ENCODE peak calls at places on chromosome 2, in nine cellular contexts. One of them, this sample, is unnamed. For H3K36me3 and H3K4me1, the result is how much of the 10 kb centered on the place peaks cover.

GRCh38 chr2:191626497-191627151 is 51.3 kb upstream of the NABP1 start:
- DNase-seq in effector memory CD4-positive, alpha-beta T cell: no peak
- DNase-seq in CD8-positive, alpha-beta T cell: no peak
- DNase-seq in cardiac muscle cell: no peak
- DNase-seq in esophagus muscularis mucosa: no peak
- DNase-seq in aorta: no peak
- DNase-seq in CD8-positive, alpha-beta memory T cell: no peak
- DNase-seq in adipocyte: peak
- DNase-seq in suprapubic skin: no peak
- DNase-seq in this sample: no peak

GRCh38 chr2:176999331-176999730 is 213.3 kb upstream of the HNRNPA3 start:
- DNase-seq in effector memory CD4-positive, alpha-beta T cell: no peak
- DNase-seq in cardiac muscle cell: no peak
- DNase-seq in adipocyte: peak
- DNase-seq in esophagus muscularis mucosa: no peak
- DNase-seq in aorta: no peak
- DNase-seq in suprapubic skin: no peak
- DNase-seq in CD8-positive, alpha-beta T cell: no peak
- DNase-seq in CD8-positive, alpha-beta memory T cell: no peak
- DNase-seq in this sample: no peak

GRCh38 chr2:47346-48218 is 1.3 kb upstream of the FAM110C start:
- DNase-seq in CD8-positive, alpha-beta memory T cell: no peak
- DNase-seq in cardiac muscle cell: no peak
- DNase-seq in adipocyte: no peak
- DNase-seq in suprapubic skin: no peak
- DNase-seq in aorta: no peak
- DNase-seq in CD8-positive, alpha-beta T cell: no peak
- DNase-seq in esophagus muscularis mucosa: no peak
- DNase-seq in effector memory CD4-positive, alpha-beta T cell: no peak
- DNase-seq in this sample: no peak

GRCh38 chr2:240210198-240210965 is 69.9 kb upstream of the OTOS start:
- DNase-seq in aorta: peak
- DNase-seq in suprapubic skin: peak
- DNase-seq in cardiac muscle cell: no peak
- DNase-seq in adipocyte: no peak
- DNase-seq in effector memory CD4-positive, alpha-beta T cell: no peak
- DNase-seq in CD8-positive, alpha-beta T cell: no peak
- DNase-seq in CD8-positive, alpha-beta memory T cell: no peak
- DNase-seq in esophagus muscularis mucosa: no peak
- DNase-seq in this sample: no peak

GRCh38 chr2:232183279-232183678 is 195.3 kb upstream of the ALPP start:
- DNase-seq in CD8-positive, alpha-beta T cell: no peak
- DNase-seq in CD8-positive, alpha-beta memory T cell: no peak
- DNase-seq in effector memory CD4-positive, alpha-beta T cell: no peak
- DNase-seq in esophagus muscularis mucosa: no peak
- DNase-seq in aorta: no peak
- DNase-seq in suprapubic skin: no peak
- DNase-seq in cardiac muscle cell: no peak
- DNase-seq in adipocyte: no peak
- DNase-seq in this sample: no peak

GRCh38 chr2:27690052-27690451 is 26.4 kb downstream of the SLC4A1AP start:
- DNase-seq in aorta: no peak
- DNase-seq in CD8-positive, alpha-beta memory T cell: no peak
- DNase-seq in esophagus muscularis mucosa: no peak
- DNase-seq in CD8-positive, alpha-beta T cell: no peak
- DNase-seq in effector memory CD4-positive, alpha-beta T cell: no peak
- DNase-seq in cardiac muscle cell: no peak
- DNase-seq in suprapubic skin: no peak
- DNase-seq in adipocyte: no peak
- DNase-seq in this sample: no peak

GRCh38 chr2:78750219-78750618 is 275.3 kb upstream of the REG3G start:
- DNase-seq in aorta: no peak
- DNase-seq in cardiac muscle cell: no peak
- DNase-seq in esophagus muscularis mucosa: no peak
- DNase-seq in adipocyte: no peak
- DNase-seq in suprapubic skin: no peak
- DNase-seq in CD8-positive, alpha-beta memory T cell: no peak
- DNase-seq in CD8-positive, alpha-beta T cell: no peak
- DNase-seq in effector memory CD4-positive, alpha-beta T cell: no peak
- DNase-seq in this sample: no peak

GRCh38 chr2:23363831-23364230 is 21.1 kb upstream of the KLHL29 start:
- DNase-seq in suprapubic skin: no peak
- DNase-seq in adipocyte: peak
- DNase-seq in effector memory CD4-positive, alpha-beta T cell: no peak
- DNase-seq in cardiac muscle cell: no peak
- DNase-seq in CD8-positive, alpha-beta memory T cell: no peak
- DNase-seq in CD8-positive, alpha-beta T cell: no peak
- DNase-seq in esophagus muscularis mucosa: no peak
- DNase-seq in aorta: no peak
- DNase-seq in this sample: no peak

GRCh38 chr2:226794077-226794670 is 5.4 kb downstream of the IRS1 start:
- DNase-seq in CD8-positive, alpha-beta T cell: no peak
- DNase-seq in suprapubic skin: no peak
- DNase-seq in cardiac muscle cell: no peak
- DNase-seq in CD8-positive, alpha-beta memory T cell: no peak
- DNase-seq in adipocyte: peak
- DNase-seq in aorta: no peak
- DNase-seq in esophagus muscularis mucosa: no peak
- DNase-seq in effector memory CD4-positive, alpha-beta T cell: no peak
- DNase-seq in this sample: no peak
- H3K36me3 ChIP-seq in CD8-positive, alpha-beta T cell: under half
- H3K36me3 ChIP-seq in suprapubic skin: under half
- H3K36me3 ChIP-seq in cardiac muscle cell: under half
- H3K36me3 ChIP-seq in CD8-positive, alpha-beta memory T cell: under half
- H3K36me3 ChIP-seq in adipocyte: under half
- H3K36me3 ChIP-seq in aorta: under half
- H3K36me3 ChIP-seq in esophagus muscularis mucosa: under half
- H3K36me3 ChIP-seq in effector memory CD4-positive, alpha-beta T cell: under half
- H3K36me3 ChIP-seq in this sample: under half

GRCh38 chr2:9250091-9250490 is 43.5 kb downstream of the ASAP2 start:
- DNase-seq in adipocyte: no peak
- DNase-seq in cardiac muscle cell: no peak
- DNase-seq in effector memory CD4-positive, alpha-beta T cell: no peak
- DNase-seq in aorta: no peak
- DNase-seq in CD8-positive, alpha-beta T cell: no peak
- DNase-seq in esophagus muscularis mucosa: no peak
- DNase-seq in CD8-positive, alpha-beta memory T cell: no peak
- DNase-seq in suprapubic skin: no peak
- DNase-seq in this sample: no peak

GRCh38 chr2:9249036-9249800 is 42.6 kb downstream of the ASAP2 start:
- DNase-seq in CD8-positive, alpha-beta T cell: no peak
- DNase-seq in suprapubic skin: no peak
- DNase-seq in effector memory CD4-positive, alpha-beta T cell: no peak
- DNase-seq in CD8-positive, alpha-beta memory T cell: no peak
- DNase-seq in cardiac muscle cell: no peak
- DNase-seq in esophagus muscularis mucosa: no peak
- DNase-seq in aorta: no peak
- DNase-seq in adipocyte: peak
- DNase-seq in this sample: no peak

GRCh38 chr2:9250498-9251153 is 44.0 kb downstream of the ASAP2 start:
- DNase-seq in aorta: no peak
- DNase-seq in cardiac muscle cell: no peak
- DNase-seq in CD8-positive, alpha-beta memory T cell: no peak
- DNase-seq in suprapubic skin: no peak
- DNase-seq in adipocyte: no peak
- DNase-seq in CD8-positive, alpha-beta T cell: no peak
- DNase-seq in esophagus muscularis mucosa: no peak
- DNase-seq in effector memory CD4-positive, alpha-beta T cell: no peak
- DNase-seq in this sample: no peak

GRCh38 chr2:9251154-9252001 is 44.8 kb downstream of the ASAP2 start:
- DNase-seq in suprapubic skin: peak
- DNase-seq in esophagus muscularis mucosa: peak
- DNase-seq in cardiac muscle cell: no peak
- DNase-seq in CD8-positive, alpha-beta T cell: no peak
- DNase-seq in adipocyte: peak
- DNase-seq in effector memory CD4-positive, alpha-beta T cell: no peak
- DNase-seq in CD8-positive, alpha-beta memory T cell: no peak
- DNase-seq in aorta: no peak
- DNase-seq in this sample: no peak

DNA sequence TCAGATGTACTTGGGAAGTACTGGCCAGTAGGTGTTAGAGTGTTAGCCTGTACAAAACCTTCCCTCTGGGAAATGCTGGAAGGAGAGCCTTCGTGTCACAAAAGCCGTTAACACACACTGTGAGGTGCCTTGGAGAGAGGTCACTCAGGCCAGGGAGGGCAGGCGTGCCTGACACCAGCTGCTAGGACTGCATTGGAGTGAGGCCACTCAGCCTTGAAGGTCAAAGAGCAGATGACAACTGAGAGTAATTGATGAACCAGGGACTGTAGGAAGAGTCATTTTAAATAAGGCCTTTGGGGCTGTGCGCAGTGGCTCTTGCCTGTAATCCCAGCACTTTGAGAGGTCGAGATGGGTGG is 45.4 kb downstream of the ASAP2 start:
- DNase-seq in esophagus muscularis mucosa: no peak
- DNase-seq in CD8-positive, alpha-beta memory T cell: no peak
- DNase-seq in cardiac muscle cell: no peak
- DNase-seq in CD8-positive, alpha-beta T cell: no peak
- DNase-seq in suprapubic skin: no peak
- DNase-seq in adipocyte: no peak
- DNase-seq in aorta: no peak
- DNase-seq in effector memory CD4-positive, alpha-beta T cell: no peak
- DNase-seq in this sample: no peak
- H3K4me1 ChIP-seq in esophagus muscularis mucosa: half or more
- H3K4me1 ChIP-seq in CD8-positive, alpha-beta memory T cell: under half
- H3K4me1 ChIP-seq in cardiac muscle cell: under half
- H3K4me1 ChIP-seq in CD8-positive, alpha-beta T cell: under half
- H3K4me1 ChIP-seq in suprapubic skin: half or more
- H3K4me1 ChIP-seq in adipocyte: half or more
- H3K4me1 ChIP-seq in aorta: under half
- H3K4me1 ChIP-seq in effector memory CD4-positive, alpha-beta T cell: under half
- H3K4me1 ChIP-seq in this sample: under half

GRCh38 chr2:241759091-241759807 is 17.4 kb upstream of the GAL3ST2 start:
- DNase-seq in esophagus muscularis mucosa: no peak
- DNase-seq in CD8-positive, alpha-beta T cell: no peak
- DNase-seq in adipocyte: no peak
- DNase-seq in cardiac muscle cell: no peak
- DNase-seq in CD8-positive, alpha-beta memory T cell: no peak
- DNase-seq in effector memory CD4-positive, alpha-beta T cell: no peak
- DNase-seq in suprapubic skin: no peak
- DNase-seq in aorta: peak
- DNase-seq in this sample: no peak

GRCh38 chr2:241762321-241762932 is 14.2 kb upstream of the GAL3ST2 start:
- DNase-seq in suprapubic skin: no peak
- DNase-seq in CD8-positive, alpha-beta memory T cell: no peak
- DNase-seq in effector memory CD4-positive, alpha-beta T cell: no peak
- DNase-seq in aorta: no peak
- DNase-seq in CD8-positive, alpha-beta T cell: no peak
- DNase-seq in cardiac muscle cell: no peak
- DNase-seq in adipocyte: no peak
- DNase-seq in esophagus muscularis mucosa: no peak
- DNase-seq in this sample: no peak

GRCh38 chr2:241763551-241764271 is 12.9 kb upstream of the GAL3ST2 start:
- DNase-seq in cardiac muscle cell: no peak
- DNase-seq in adipocyte: no peak
- DNase-seq in CD8-positive, alpha-beta T cell: no peak
- DNase-seq in CD8-positive, alpha-beta memory T cell: peak
- DNase-seq in aorta: peak
- DNase-seq in effector memory CD4-positive, alpha-beta T cell: no peak
- DNase-seq in suprapubic skin: no peak
- DNase-seq in esophagus muscularis mucosa: no peak
- DNase-seq in this sample: no peak

GRCh38 chr2:241762933-241763369 is 13.7 kb upstream of the GAL3ST2 start:
- DNase-seq in effector memory CD4-positive, alpha-beta T cell: peak
- DNase-seq in adipocyte: no peak
- DNase-seq in cardiac muscle cell: no peak
- DNase-seq in suprapubic skin: no peak
- DNase-seq in aorta: peak
- DNase-seq in esophagus muscularis mucosa: no peak
- DNase-seq in CD8-positive, alpha-beta T cell: peak
- DNase-seq in CD8-positive, alpha-beta memory T cell: peak
- DNase-seq in this sample: no peak

GRCh38 chr2:241760301-241760771 is 16.3 kb upstream of the GAL3ST2 start:
- DNase-seq in esophagus muscularis mucosa: no peak
- DNase-seq in adipocyte: no peak
- DNase-seq in aorta: peak
- DNase-seq in CD8-positive, alpha-beta T cell: no peak
- DNase-seq in CD8-positive, alpha-beta memory T cell: no peak
- DNase-seq in effector memory CD4-positive, alpha-beta T cell: no peak
- DNase-seq in suprapubic skin: no peak
- DNase-seq in cardiac muscle cell: no peak
- DNase-seq in this sample: no peak
- H3K4me3 ChIP-seq in esophagus muscularis mucosa: no peak
- H3K4me3 ChIP-seq in adipocyte: no peak
- H3K4me3 ChIP-seq in aorta: no peak
- H3K4me3 ChIP-seq in CD8-positive, alpha-beta T cell: no peak
- H3K4me3 ChIP-seq in CD8-positive, alpha-beta memory T cell: no peak
- H3K4me3 ChIP-seq in effector memory CD4-positive, alpha-beta T cell: no peak
- H3K4me3 ChIP-seq in suprapubic skin: no peak
- H3K4me3 ChIP-seq in cardiac muscle cell: no peak
- H3K4me3 ChIP-seq in this sample: no peak

GRCh38 chr2:216448829-216449228 is 36.5 kb downstream of the SMARCAL1 start:
- DNase-seq in esophagus muscularis mucosa: no peak
- DNase-seq in cardiac muscle cell: no peak
- DNase-seq in effector memory CD4-positive, alpha-beta T cell: no peak
- DNase-seq in CD8-positive, alpha-beta memory T cell: no peak
- DNase-seq in suprapubic skin: no peak
- DNase-seq in aorta: no peak
- DNase-seq in CD8-positive, alpha-beta T cell: no peak
- DNase-seq in adipocyte: no peak
- DNase-seq in this sample: no peak

GRCh38 chr2:216450346-216450745 is 38.1 kb downstream of the SMARCAL1 start:
- DNase-seq in suprapubic skin: no peak
- DNase-seq in CD8-positive, alpha-beta T cell: no peak
- DNase-seq in aorta: no peak
- DNase-seq in effector memory CD4-positive, alpha-beta T cell: no peak
- DNase-seq in cardiac muscle cell: no peak
- DNase-seq in esophagus muscularis mucosa: no peak
- DNase-seq in adipocyte: no peak
- DNase-seq in CD8-positive, alpha-beta memory T cell: no peak
- DNase-seq in this sample: no peak

GRCh38 chr2:216447293-216447692 is 35.0 kb downstream of the SMARCAL1 start:
- DNase-seq in CD8-positive, alpha-beta memory T cell: no peak
- DNase-seq in suprapubic skin: no peak
- DNase-seq in esophagus muscularis mucosa: no peak
- DNase-seq in effector memory CD4-positive, alpha-beta T cell: no peak
- DNase-seq in aorta: no peak
- DNase-seq in cardiac muscle cell: peak
- DNase-seq in adipocyte: no peak
- DNase-seq in CD8-positive, alpha-beta T cell: no peak
- DNase-seq in this sample: no peak

GRCh38 chr2:216445489-216445888 is 33.2 kb downstream of the SMARCAL1 start:
- DNase-seq in CD8-positive, alpha-beta memory T cell: no peak
- DNase-seq in CD8-positive, alpha-beta T cell: no peak
- DNase-seq in effector memory CD4-positive, alpha-beta T cell: no peak
- DNase-seq in cardiac muscle cell: no peak
- DNase-seq in adipocyte: no peak
- DNase-seq in suprapubic skin: no peak
- DNase-seq in aorta: no peak
- DNase-seq in esophagus muscularis mucosa: no peak
- DNase-seq in this sample: no peak

DNA sequence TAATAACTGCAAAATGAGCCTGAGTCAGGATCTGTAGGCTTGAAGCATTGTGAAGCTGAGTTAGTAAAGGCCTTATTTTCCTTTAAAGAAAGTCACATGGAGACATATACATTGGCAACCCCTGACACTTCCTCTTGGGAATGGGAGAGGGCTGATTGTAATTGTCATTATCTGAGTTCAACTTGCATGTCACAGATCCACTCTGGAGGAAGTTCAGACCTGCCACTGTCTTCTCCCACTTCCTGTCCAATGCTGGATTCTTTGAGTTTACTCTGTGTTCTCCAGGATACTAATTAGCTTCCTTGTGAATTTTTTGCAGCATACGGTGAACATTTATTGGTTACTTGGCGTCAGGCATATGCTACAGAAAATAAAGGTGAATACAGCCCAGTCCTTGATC is 34.1 kb downstream of the SMARCAL1 start:
- DNase-seq in esophagus muscularis mucosa: no peak
- DNase-seq in cardiac muscle cell: no peak
- DNase-seq in suprapubic skin: no peak
- DNase-seq in adipocyte: no peak
- DNase-seq in aorta: no peak
- DNase-seq in effector memory CD4-positive, alpha-beta T cell: no peak
- DNase-seq in CD8-positive, alpha-beta memory T cell: no peak
- DNase-seq in CD8-positive, alpha-beta T cell: no peak
- DNase-seq in this sample: no peak
- H3K36me3 ChIP-seq in esophagus muscularis mucosa: under half
- H3K36me3 ChIP-seq in cardiac muscle cell: under half
- H3K36me3 ChIP-seq in suprapubic skin: half or more
- H3K36me3 ChIP-seq in adipocyte: half or more
- H3K36me3 ChIP-seq in aorta: under half
- H3K36me3 ChIP-seq in effector memory CD4-positive, alpha-beta T cell: half or more
- H3K36me3 ChIP-seq in CD8-positive, alpha-beta memory T cell: under half
- H3K36me3 ChIP-seq in CD8-positive, alpha-beta T cell: under half
- H3K36me3 ChIP-seq in this sample: under half